ENCODE peak calls at places on chromosomes 4 and X, in nine cellular contexts. P, O, L, X, E, G, Y, F and V are unnamed samples.

GRCh38 chr4:156695163-156695562 is 276.4 kb downstream of the PDGFC start:
- DNase-seq in P (no peak), O (no peak), L (no peak), X (no peak), E (no peak), G (no peak), Y (peak; percentile 23), F (no peak), V (no peak)

GRCh38 chr4:14568356-14568755 is 433.9 kb upstream of the CPEB2 start:
- DNase-seq in P (peak; percentile 25), O (no peak), L (no peak), X (peak; percentile 5), E (no peak), G (no peak), Y (no peak), F (no peak), V (peak; percentile 7)

GRCh38 chr4:122383341-122383740 is 4.5 kb downstream of the ADAD1 start:
- DNase-seq in P (no peak), O (no peak), L (no peak), X (no peak), E (no peak), G (no peak), Y (no peak), F (no peak), V (no peak)

GRCh38 chr4:184409911-184410692 is 64.2 kb downstream of the IRF2 start:
- DNase-seq in P (no peak), O (no peak), L (no peak), X (no peak), E (no peak), G (no peak), Y (no peak), F (no peak), V (no peak)

GRCh38 chrX:107542500-107542899 is 85.8 kb upstream of the PRPS1 start:
- DNase-seq in P (no peak), O (peak; percentile 72), L (no peak), X (peak; percentile 24), E (no peak), G (no peak), Y (peak; percentile 14), F (peak; percentile 19), V (no peak)

GRCh38 chrX:106035064-106035463 is 3.5 kb downstream of the SERPINA7 start:
- DNase-seq in P (no peak), O (peak; percentile 40), L (no peak), X (no peak), E (no peak), G (no peak), Y (no peak), F (no peak), V (no peak)

GRCh38 chr4:109315818-109316217 is 13.4 kb upstream of the COL25A1 start:
- DNase-seq in P (no peak), O (peak; percentile 22), L (no peak), X (peak; percentile 22), E (no peak), G (no peak), Y (no peak), F (no peak), V (no peak)

GRCh38 chr4:128725405-128725804 is 84.1 kb upstream of the JADE1 start:
- DNase-seq in P (no peak), O (peak; percentile 15), L (no peak), X (no peak), E (no peak), G (no peak), Y (no peak), F (no peak), V (no peak)

GRCh38 chrX:119391279-119391678 is 7.9 kb upstream of the SLC25A43 start:
- DNase-seq in P (no peak), O (peak; percentile 38), L (no peak), X (peak; percentile 38), E (no peak), G (no peak), Y (no peak), F (peak; percentile 26), V (no peak)

GRCh38 chr4:37719021-37719420 is 32.8 kb upstream of the RELL1 start:
- DNase-seq in P (no peak), O (no peak), L (no peak), X (no peak), E (no peak), G (no peak), Y (no peak), F (no peak), V (no peak)

GRCh38 chr4:165016971-165017370 is 14.8 kb upstream of the TRIM60 start:
- DNase-seq in P (no peak), O (peak; percentile 71), L (no peak), X (peak; percentile 2), E (no peak), G (no peak), Y (no peak), F (peak; percentile 38), V (no peak)

GRCh38 chrX:123833387-123833786 is 26.5 kb upstream of the XIAP start:
- DNase-seq in P (no peak), O (peak; percentile 60), L (no peak), X (peak; percentile 28), E (no peak), G (no peak), Y (peak; percentile 14), F (peak; percentile 72), V (no peak)

GRCh38 chr4:38728651-38729141 is 54.1 kb downstream of the TLR10 start:
- DNase-seq in P (no peak), O (peak; percentile 72), L (no peak), X (no peak), E (no peak), G (no peak), Y (no peak), F (no peak), V (no peak)

GRCh38 chr4:74523076-74523475 is 78.1 kb downstream of the AREG start:
- DNase-seq in P (no peak), O (no peak), L (no peak), X (no peak), E (no peak), G (no peak), Y (no peak), F (no peak), V (no peak)

GRCh38 chrX:153580700-153581386 is 18.1 kb downstream of the CCNQ start:
- DNase-seq in P (no peak), O (peak; percentile 50), L (no peak), X (no peak), E (no peak), G (no peak), Y (no peak), F (no peak), V (no peak)

GRCh38 chr4:138540056-138540800 is 298.1 kb upstream of the SLC7A11 start:
- DNase-seq in P (peak; percentile 72), O (no peak), L (no peak), X (peak; percentile 45), E (no peak), G (no peak), Y (no peak), F (no peak), V (no peak)

GRCh38 chrX:49243166-49243565 is 7.9 kb downstream of the CCDC22 start:
- DNase-seq in P (no peak), O (no peak), L (no peak), X (no peak), E (no peak), G (no peak), Y (no peak), F (no peak), V (no peak)

GRCh38 chrX:109902665-109903064 is 100.2 kb upstream of the TMEM164 start:
- DNase-seq in P (no peak), O (no peak), L (no peak), X (peak; percentile 65), E (no peak), G (no peak), Y (no peak), F (no peak), V (no peak)

GRCh38 chr4:19982556-19982955 is 269.1 kb upstream of the SLIT2 start:
- DNase-seq in P (peak; percentile 67), O (no peak), L (no peak), X (peak; percentile 95), E (no peak), G (no peak), Y (no peak), F (no peak), V (no peak)

GRCh38 chr4:53128959-53129358 is 236.9 kb downstream of the SCFD2 start:
- DNase-seq in P (no peak), O (no peak), L (no peak), X (no peak), E (no peak), G (no peak), Y (no peak), F (no peak), V (no peak)

GRCh38 chr4:22091351-22091731 is 142.8 kb upstream of the KCNIP4 start:
- DNase-seq in P (no peak), O (peak; percentile 69), L (no peak), X (no peak), E (no peak), G (no peak), Y (no peak), F (no peak), V (no peak)

GRCh38 chr4:86453044-86453501 is 93.2 kb upstream of the MAPK10 start:
- DNase-seq in P (no peak), O (no peak), L (no peak), X (peak; percentile 15), E (no peak), G (no peak), Y (no peak), F (no peak), V (no peak)

GRCh38 chrX:150236304-150236703 is 126.8 kb upstream of the MAMLD1 start:
- DNase-seq in P (no peak), O (no peak), L (no peak), X (peak; percentile 8), E (no peak), G (no peak), Y (no peak), F (no peak), V (no peak)

GRCh38 chr4:122784261-122784660 is 42.4 kb upstream of the FGF2 start:
- DNase-seq in P (no peak), O (no peak), L (no peak), X (no peak), E (no peak), G (no peak), Y (no peak), F (no peak), V (no peak)

GRCh38 chr4:70515342-70516245 is 2.8 kb upstream of the AMTN start:
- DNase-seq in P (peak; percentile 67), O (no peak), L (no peak), X (peak; percentile 92), E (no peak), G (no peak), Y (no peak), F (no peak), V (no peak)

GRCh38 chr4:119244344-119244743 is 31.8 kb downstream of the USP53 start:
- DNase-seq in P (no peak), O (no peak), L (no peak), X (no peak), E (no peak), G (no peak), Y (no peak), F (no peak), V (no peak)

GRCh38 chr4:154779362-154779947 is 1.6 kb upstream of the RBM46 start:
- DNase-seq in P (peak; percentile 6), O (peak; percentile 46), L (no peak), X (peak; percentile 60), E (no peak), G (no peak), Y (peak; percentile 63), F (peak; percentile 33), V (peak; percentile 4)

GRCh38 chr4:55358668-55359067 is 12.6 kb downstream of the SRD5A3 start:
- DNase-seq in P (peak; percentile 42), O (no peak), L (no peak), X (peak; percentile 88), E (peak; percentile 60), G (no peak), Y (no peak), F (no peak), V (peak; percentile 39)

GRCh38 chr4:109111031-109111430 is 191.4 kb downstream of the COL25A1 start:
- DNase-seq in P (no peak), O (no peak), L (no peak), X (no peak), E (no peak), G (no peak), Y (no peak), F (no peak), V (peak; percentile 36)